ENCODE peak calls at places on chromosomes 12 and 14, in eight cellular contexts. F, H, B, D, V, C, L and W are unnamed samples.

GRCh38 chr12:11653215-11653753 is 3.8 kb downstream of the ETV6 start:
- DNase-seq in C (peak), H (peak), L (no peak), V (no peak), B (no peak), D (no peak), F (no peak), W (no peak)

GRCh38 chr12:116727902-116728301 is 10.0 kb downstream of the SPRING1 start:
- DNase-seq in H (no peak), C (no peak), F (no peak), D (no peak), B (no peak), V (no peak), L (no peak), W (no peak)

GRCh38 chr12:131056626-131057025 is 102.9 kb downstream of the ADGRD1 start:
- DNase-seq in B (no peak), F (no peak), H (no peak), D (no peak), V (no peak), C (no peak), L (no peak), W (no peak)

GRCh38 chr14:99270491-99271287 is 1.3 kb downstream of the BCL11B start:
- DNase-seq in H (no peak), C (no peak), B (no peak), V (peak), D (peak), L (no peak), F (no peak), W (no peak)

GRCh38 chr12:28320353-28320752 is 130.1 kb downstream of the CCDC91 start:
- DNase-seq in F (no peak), V (no peak), D (no peak), H (no peak), L (no peak), B (no peak), C (no peak), W (no peak)

GRCh38 chr12:70609739-70610491 is 27.3 kb downstream of the PTPRB start:
- DNase-seq in L (peak), F (peak), D (peak), C (peak), V (peak), B (no peak), H (peak), W (no peak)

GRCh38 chr12:122876724-122877123 is 19.2 kb downstream of the VPS37B start:
- DNase-seq in H (no peak), D (no peak), C (no peak), V (no peak), B (no peak), F (no peak), L (no peak), W (no peak)

GRCh38 chr12:57244306-57244696 is 6.7 kb downstream of the STAC3 start:
- DNase-seq in H (no peak), B (no peak), C (no peak), L (no peak), F (no peak), D (no peak), V (no peak), W (no peak)

GRCh38 chr12:106281056-106281782 is 21.3 kb upstream of the TCP11L2 start:
- DNase-seq in B (no peak), L (no peak), D (no peak), H (no peak), V (no peak), F (no peak), C (no peak), W (no peak)

GRCh38 chr14:104294628-104294982 is 156.2 kb downstream of the KIF26A start:
- DNase-seq in F (no peak), B (no peak), D (no peak), C (no peak), L (no peak), V (peak), H (peak), W (no peak)

GRCh38 chr14:21070610-21071224 is 613 bp downstream of the ARHGEF40 start:
- DNase-seq in H (peak), F (peak), L (peak), V (peak), C (peak), B (no peak), D (peak), W (no peak)

GRCh38 chr12:81627336-81628189 is 131.6 kb downstream of the PPFIA2 start:
- DNase-seq in H (peak), D (no peak), B (peak), L (peak), V (no peak), C (peak), F (peak), W (no peak)

GRCh38 chr12:108611884-108612415 is 14.1 kb upstream of the TMEM119 start:
- DNase-seq in L (peak), F (peak), D (peak), C (peak), H (peak), B (no peak), V (peak), W (peak)

GRCh38 chr14:72965249-72965648 is 39.0 kb downstream of the DCAF4 start:
- DNase-seq in D (no peak), V (no peak), H (peak), C (peak), L (peak), F (peak), B (no peak), W (no peak)

GRCh38 chr14:103542545-103543088 is 13.6 kb downstream of the TRMT61A start:
- DNase-seq in B (no peak), F (no peak), D (peak), V (peak), L (peak), C (no peak), H (peak), W (no peak)

GRCh38 chr12:104896146-104896545 is 61.9 kb downstream of the SLC41A2 start:
- DNase-seq in B (no peak), V (no peak), C (no peak), H (no peak), F (no peak), D (no peak), L (no peak), W (no peak)

GRCh38 chr12:1523046-1523445 is 71.3 kb downstream of the FBXL14 start:
- DNase-seq in C (no peak), L (no peak), H (no peak), D (no peak), B (no peak), F (no peak), V (no peak), W (no peak)

GRCh38 chr12:65171073-65171472 is 1.7 kb downstream of the LEMD3 start:
- DNase-seq in C (peak), L (no peak), F (peak), V (no peak), H (no peak), B (no peak), D (no peak), W (no peak)

GRCh38 chr12:9951026-9951652 is 19.0 kb upstream of the CLEC2A start:
- DNase-seq in H (no peak), V (no peak), F (no peak), B (no peak), D (no peak), C (no peak), L (no peak), W (no peak)

GRCh38 chr12:69443916-69444315 is 26.3 kb upstream of the FRS2 start:
- DNase-seq in F (no peak), V (no peak), L (no peak), C (no peak), D (no peak), B (no peak), H (no peak), W (no peak)

GRCh38 chr12:42508913-42509312 is 80.6 kb downstream of the PRICKLE1 start:
- DNase-seq in D (no peak), L (no peak), V (no peak), C (no peak), H (no peak), B (no peak), F (no peak), W (no peak)

GRCh38 chr14:66378712-66379111 is 107.5 kb upstream of the CCDC196 start:
- DNase-seq in H (no peak), V (no peak), F (no peak), B (no peak), L (no peak), D (no peak), C (no peak), W (no peak)

GRCh38 chr12:76260390-76260748 is 87.8 kb downstream of the BBS10 start:
- DNase-seq in L (no peak), B (peak), D (no peak), C (peak), F (peak), V (no peak), H (no peak), W (no peak)

GRCh38 chr12:113002155-113002554 is 23.8 kb downstream of the OAS2 start:
- DNase-seq in V (no peak), H (no peak), D (no peak), C (no peak), B (no peak), L (no peak), F (no peak), W (no peak)